ENCODE peak calls at places on chromosomes 6 and 20, in four cellular contexts. G is heart left ventricle, E is ACHN, I is GM10248. D is an unnamed sample.
A peak's percentile ranks its signal among the peaks of the same experiment; 100 is the strongest.

GRCh38 chr6:16332175-16332542 is 93.8 kb downstream of the GMPR start:
- DNase-seq in G (peak; percentile 82), E (peak; percentile 69), I (peak; percentile 80), D (peak; percentile 70)

GRCh38 chr20:12047838-12048432 is 130.2 kb downstream of the BTBD3 start:
- DNase-seq in G (no peak), E (no peak), I (no peak), D (no peak)

GRCh38 chr6:1839315-1839714 is 229.6 kb downstream of the FOXC1 start:
- DNase-seq in G (no peak), E (no peak), I (no peak), D (no peak)

GRCh38 chr20:63381781-63382431 is 20.8 kb upstream of the CHRNA4 start:
- DNase-seq in G (no peak), E (no peak), I (peak; percentile 77), D (no peak)

GRCh38 chr6:129558248-129558647 is 151.7 kb downstream of the ARHGAP18 start:
- DNase-seq in G (no peak), E (no peak), I (no peak), D (no peak)

GRCh38 chr6:39666706-39667489 is 58.3 kb downstream of the KIF6 start:
- DNase-seq in G (no peak), E (no peak), I (no peak), D (no peak)

GRCh38 chr20:62378215-62378614 is 8.7 kb upstream of the RPS21 start:
- DNase-seq in G (no peak), E (no peak), I (no peak), D (no peak)

GRCh38 chr20:57897156-57897874 is 187.5 kb upstream of the PMEPA1 start:
- DNase-seq in G (no peak), E (no peak), I (no peak), D (peak; percentile 96)

GRCh38 chr6:16836186-16836981 is 75.1 kb upstream of the ATXN1 start:
- DNase-seq in G (no peak), E (no peak), I (peak; percentile 56), D (no peak)

GRCh38 chr20:8404912-8405635 is 273.0 kb downstream of the PLCB1 start:
- DNase-seq in G (no peak), E (no peak), I (no peak), D (no peak)